ENCODE peak calls at places on chromosomes 12 and 14, in seven cellular contexts. One of them, this sample, is unnamed.

GRCh38 chr12:6092784-6093722 is 31.4 kb downstream of the VWF start:
- DNase-seq in breast epithelium: peak
- DNase-seq in uterus: peak
- DNase-seq in GM12878: no peak
- DNase-seq in stomach: peak
- DNase-seq in lower leg skin: peak
- DNase-seq in heart left ventricle: no peak
- DNase-seq in this sample: no peak

GRCh38 chr12:85672436-85672835 is 163.8 kb downstream of the RASSF9 start:
- DNase-seq in breast epithelium: no peak
- DNase-seq in uterus: no peak
- DNase-seq in GM12878: no peak
- DNase-seq in stomach: no peak
- DNase-seq in lower leg skin: no peak
- DNase-seq in heart left ventricle: no peak
- DNase-seq in this sample: no peak

GRCh38 chr12:67002711-67003110 is 266.4 kb upstream of the CAND1 start:
- DNase-seq in breast epithelium: no peak
- DNase-seq in uterus: no peak
- DNase-seq in GM12878: no peak
- DNase-seq in stomach: no peak
- DNase-seq in lower leg skin: no peak
- DNase-seq in heart left ventricle: no peak
- DNase-seq in this sample: no peak

GRCh38 chr14:104723651-104724406 is at the start of gene ADSS1:
- DNase-seq in breast epithelium: no peak
- DNase-seq in uterus: peak
- DNase-seq in GM12878: no peak
- DNase-seq in stomach: peak
- DNase-seq in lower leg skin: no peak
- DNase-seq in heart left ventricle: peak
- DNase-seq in this sample: no peak

GRCh38 chr12:76781321-76781720 is 17.4 kb downstream of the ZDHHC17 start:
- DNase-seq in breast epithelium: no peak
- DNase-seq in uterus: no peak
- DNase-seq in GM12878: no peak
- DNase-seq in stomach: no peak
- DNase-seq in lower leg skin: no peak
- DNase-seq in heart left ventricle: no peak
- DNase-seq in this sample: no peak

GRCh38 chr14:105045710-105046326 is 19.4 kb downstream of the GPR132 start:
- DNase-seq in breast epithelium: peak
- DNase-seq in uterus: peak
- DNase-seq in GM12878: no peak
- DNase-seq in stomach: peak
- DNase-seq in lower leg skin: peak
- DNase-seq in heart left ventricle: peak
- DNase-seq in this sample: no peak

GRCh38 chr12:117830471-117830870 is 138.3 kb downstream of the KSR2 start:
- DNase-seq in breast epithelium: no peak
- DNase-seq in uterus: no peak
- DNase-seq in GM12878: no peak
- DNase-seq in stomach: no peak
- DNase-seq in lower leg skin: no peak
- DNase-seq in heart left ventricle: no peak
- DNase-seq in this sample: no peak

GRCh38 chr14:104222396-104223036 is 84.1 kb downstream of the KIF26A start:
- DNase-seq in breast epithelium: no peak
- DNase-seq in uterus: no peak
- DNase-seq in GM12878: no peak
- DNase-seq in stomach: no peak
- DNase-seq in lower leg skin: no peak
- DNase-seq in heart left ventricle: no peak
- DNase-seq in this sample: no peak

GRCh38 chr12:1171657-1172056 is 180.6 kb downstream of the ERC1 start:
- DNase-seq in breast epithelium: no peak
- DNase-seq in uterus: no peak
- DNase-seq in GM12878: no peak
- DNase-seq in stomach: no peak
- DNase-seq in lower leg skin: no peak
- DNase-seq in heart left ventricle: no peak
- DNase-seq in this sample: no peak

GRCh38 chr12:62802981-62803380 is 132.0 kb downstream of the PPM1H start:
- DNase-seq in breast epithelium: no peak
- DNase-seq in uterus: no peak
- DNase-seq in GM12878: no peak
- DNase-seq in stomach: no peak
- DNase-seq in lower leg skin: no peak
- DNase-seq in heart left ventricle: no peak
- DNase-seq in this sample: no peak

GRCh38 chr14:96184737-96185136 is 19.9 kb upstream of the BDKRB2 start:
- DNase-seq in breast epithelium: no peak
- DNase-seq in uterus: no peak
- DNase-seq in GM12878: no peak
- DNase-seq in stomach: no peak
- DNase-seq in lower leg skin: no peak
- DNase-seq in heart left ventricle: no peak
- DNase-seq in this sample: no peak

GRCh38 chr14:85479306-85479705 is 50.6 kb upstream of the FLRT2 start:
- DNase-seq in breast epithelium: no peak
- DNase-seq in uterus: no peak
- DNase-seq in GM12878: no peak
- DNase-seq in stomach: no peak
- DNase-seq in lower leg skin: no peak
- DNase-seq in heart left ventricle: no peak
- DNase-seq in this sample: no peak

GRCh38 chr12:11804130-11804529 is 154.7 kb downstream of the ETV6 start:
- DNase-seq in breast epithelium: no peak
- DNase-seq in uterus: no peak
- DNase-seq in GM12878: no peak
- DNase-seq in stomach: no peak
- DNase-seq in lower leg skin: no peak
- DNase-seq in heart left ventricle: no peak
- DNase-seq in this sample: no peak

GRCh38 chr14:94904636-94905035 is 134.7 kb upstream of the GSC start:
- DNase-seq in breast epithelium: no peak
- DNase-seq in uterus: no peak
- DNase-seq in GM12878: no peak
- DNase-seq in stomach: no peak
- DNase-seq in lower leg skin: no peak
- DNase-seq in heart left ventricle: no peak
- DNase-seq in this sample: no peak

GRCh38 chr12:130956456-130957303 is 3.0 kb downstream of the ADGRD1 start:
- DNase-seq in breast epithelium: no peak
- DNase-seq in uterus: peak
- DNase-seq in GM12878: no peak
- DNase-seq in stomach: no peak
- DNase-seq in lower leg skin: no peak
- DNase-seq in heart left ventricle: no peak
- DNase-seq in this sample: no peak

GRCh38 chr12:22060261-22060660 is 14.2 kb downstream of the CMAS start:
- DNase-seq in breast epithelium: no peak
- DNase-seq in uterus: no peak
- DNase-seq in GM12878: no peak
- DNase-seq in stomach: no peak
- DNase-seq in lower leg skin: no peak
- DNase-seq in heart left ventricle: no peak
- DNase-seq in this sample: no peak

GRCh38 chr12:19288603-19289244 is 150.6 kb upstream of the AEBP2 start:
- DNase-seq in breast epithelium: no peak
- DNase-seq in uterus: no peak
- DNase-seq in GM12878: no peak
- DNase-seq in stomach: no peak
- DNase-seq in lower leg skin: no peak
- DNase-seq in heart left ventricle: no peak
- DNase-seq in this sample: no peak

GRCh38 chr14:76546426-76547221 is 170.7 kb downstream of the ESRRB start:
- DNase-seq in breast epithelium: no peak
- DNase-seq in uterus: no peak
- DNase-seq in GM12878: no peak
- DNase-seq in stomach: no peak
- DNase-seq in lower leg skin: no peak
- DNase-seq in heart left ventricle: no peak
- DNase-seq in this sample: no peak

GRCh38 chr14:90836692-90837063 is 20.4 kb upstream of the TTC7B start:
- DNase-seq in breast epithelium: no peak
- DNase-seq in uterus: peak
- DNase-seq in GM12878: no peak
- DNase-seq in stomach: no peak
- DNase-seq in lower leg skin: peak
- DNase-seq in heart left ventricle: no peak
- DNase-seq in this sample: no peak

GRCh38 chr12:11652351-11653040 is 3.0 kb downstream of the ETV6 start:
- DNase-seq in breast epithelium: no peak
- DNase-seq in uterus: peak
- DNase-seq in GM12878: peak
- DNase-seq in stomach: peak
- DNase-seq in lower leg skin: no peak
- DNase-seq in heart left ventricle: peak
- DNase-seq in this sample: no peak

DNA sequence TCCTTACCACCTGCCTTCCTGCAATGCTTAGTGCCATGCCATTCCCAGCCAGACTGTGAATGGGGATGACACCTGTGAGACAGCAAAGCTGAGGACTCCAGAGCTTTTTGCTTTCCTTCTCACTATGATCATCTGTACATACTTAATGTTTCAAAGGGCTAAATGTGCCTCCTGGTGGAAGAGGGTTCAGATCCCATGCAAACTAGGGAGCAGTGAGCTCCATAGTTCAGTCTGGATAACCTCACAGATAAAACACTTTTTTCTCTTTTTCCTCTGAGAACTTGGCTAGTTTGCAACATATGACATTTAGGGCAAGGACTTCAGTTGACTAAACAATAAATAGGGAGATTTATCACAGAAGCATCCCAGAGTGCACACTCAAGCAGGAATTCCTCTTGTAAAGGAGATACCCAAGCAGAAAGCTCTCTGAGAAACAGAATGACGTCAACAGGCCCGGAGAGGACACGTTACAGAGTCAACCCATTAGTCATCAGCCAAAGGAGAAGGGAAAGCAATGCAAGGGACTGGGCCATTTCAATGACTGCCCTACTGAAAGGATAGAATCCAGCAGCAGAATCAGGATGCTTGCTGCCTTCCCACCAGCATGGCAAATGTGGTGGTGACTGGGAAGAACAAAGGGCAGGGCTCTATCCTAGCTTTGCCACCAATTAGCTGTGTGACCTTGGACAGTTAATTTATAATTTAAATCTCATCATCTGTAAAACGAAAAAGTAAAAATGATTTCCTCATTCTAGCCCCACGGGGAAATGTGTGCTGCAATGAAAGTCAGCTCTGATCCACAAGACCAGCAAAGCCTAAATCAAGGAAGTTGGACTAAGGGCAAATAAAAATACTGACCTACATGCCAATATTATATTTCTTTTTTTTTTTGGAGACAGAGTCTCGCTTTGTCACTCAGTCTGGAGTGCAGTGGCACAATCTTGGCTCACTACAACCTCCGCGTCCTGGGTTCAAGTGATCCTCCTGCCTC is 80.9 kb upstream of the ACTN1 start:
- DNase-seq in breast epithelium: no peak
- DNase-seq in uterus: peak
- DNase-seq in GM12878: no peak
- DNase-seq in stomach: no peak
- DNase-seq in lower leg skin: no peak
- DNase-seq in heart left ventricle: no peak
- DNase-seq in this sample: no peak
- TF ChIP-seq POLR2A in breast epithelium: no peak
- TF ChIP-seq POLR2A in uterus: no peak
- TF ChIP-seq POLR2A in GM12878: no peak
- TF ChIP-seq POLR2A in stomach: no peak
- TF ChIP-seq POLR2A in lower leg skin: no peak
- TF ChIP-seq POLR2A in heart left ventricle: no peak
- TF ChIP-seq POLR2A in this sample: no peak

GRCh38 chr12:2877047-2877958 is at the start of the genes FOXM1 and RHNO1:
- DNase-seq in breast epithelium: peak
- DNase-seq in uterus: peak
- DNase-seq in GM12878: no peak
- DNase-seq in stomach: peak
- DNase-seq in lower leg skin: peak
- DNase-seq in heart left ventricle: peak
- DNase-seq in this sample: no peak
- TF ChIP-seq CTCF in breast epithelium: no peak
- TF ChIP-seq CTCF in uterus: peak
- TF ChIP-seq CTCF in GM12878: no peak
- TF ChIP-seq CTCF in stomach: no peak
- TF ChIP-seq CTCF in lower leg skin: no peak
- TF ChIP-seq CTCF in heart left ventricle: no peak
- TF ChIP-seq CTCF in this sample: no peak

DNA sequence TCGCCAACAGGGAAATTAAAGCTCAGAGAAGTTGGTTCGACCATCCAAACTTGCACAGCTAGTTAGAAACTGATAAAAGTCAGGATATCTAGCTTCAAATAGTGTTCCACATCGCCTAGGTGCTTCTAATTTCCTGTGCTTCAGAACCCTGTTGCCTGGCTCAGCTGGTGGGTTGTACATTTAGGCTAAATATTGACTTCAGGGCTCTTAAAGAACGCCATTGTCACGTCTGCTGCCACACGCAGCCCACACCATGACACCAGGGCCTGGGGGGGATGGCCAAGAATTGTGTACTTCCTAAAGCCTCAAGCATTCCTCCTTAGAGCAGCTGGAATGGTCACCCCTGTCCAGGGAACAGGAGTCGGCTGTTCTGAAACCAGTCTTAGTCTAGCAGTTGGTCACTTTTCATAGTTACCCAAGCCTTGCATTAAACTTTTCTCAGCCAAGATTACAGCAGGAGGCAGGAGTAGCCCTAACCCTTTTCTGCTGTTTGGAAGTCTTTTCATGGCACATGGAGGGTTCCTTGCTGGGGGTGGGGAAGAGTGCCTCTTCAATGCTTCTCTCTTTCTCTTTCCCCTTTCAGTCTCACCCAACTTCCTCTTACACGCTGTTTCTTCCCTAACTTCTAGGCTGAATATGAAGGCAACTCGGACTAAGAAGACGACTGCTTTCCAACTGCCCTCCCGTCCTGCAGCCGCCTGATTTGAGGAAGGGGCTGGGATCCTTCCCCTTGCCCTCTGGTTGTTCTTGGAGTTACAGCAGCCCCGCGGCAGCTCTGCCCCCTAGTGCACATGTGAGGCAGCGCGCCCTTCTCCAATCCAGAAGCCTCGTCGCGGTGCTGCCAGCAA is 17.1 kb downstream of the FOS start:
- DNase-seq in breast epithelium: peak
- DNase-seq in uterus: peak
- DNase-seq in GM12878: no peak
- DNase-seq in stomach: peak
- DNase-seq in lower leg skin: peak
- DNase-seq in heart left ventricle: peak
- DNase-seq in this sample: no peak
- TF ChIP-seq POLR2A in breast epithelium: peak
- TF ChIP-seq POLR2A in uterus: peak
- TF ChIP-seq POLR2A in GM12878: no peak
- TF ChIP-seq POLR2A in stomach: no peak
- TF ChIP-seq POLR2A in lower leg skin: no peak
- TF ChIP-seq POLR2A in heart left ventricle: no peak
- TF ChIP-seq POLR2A in this sample: no peak

DNA sequence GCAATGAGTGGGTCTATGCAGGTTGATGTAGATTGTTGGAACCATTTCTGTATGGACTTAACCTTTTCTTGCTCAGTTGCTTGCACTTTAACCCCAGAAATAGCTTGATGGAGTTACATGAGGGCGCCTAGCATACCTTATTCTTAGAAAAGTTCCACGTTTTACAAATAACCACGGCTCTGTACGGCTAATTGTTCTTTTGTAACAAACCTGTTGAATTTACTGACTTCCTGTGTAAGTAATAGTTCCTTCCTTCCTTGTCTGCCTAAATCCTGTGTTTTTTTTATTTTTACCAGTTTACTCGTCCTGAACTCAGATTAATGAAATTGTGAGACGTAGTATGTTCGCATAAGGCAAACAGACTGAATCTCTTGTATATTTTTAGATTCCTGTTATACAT is 106.2 kb downstream of the FGD4 start:
- DNase-seq in breast epithelium: no peak
- DNase-seq in uterus: no peak
- DNase-seq in GM12878: no peak
- DNase-seq in stomach: no peak
- DNase-seq in lower leg skin: no peak
- DNase-seq in heart left ventricle: no peak
- DNase-seq in this sample: no peak
- TF ChIP-seq CTCF in breast epithelium: no peak
- TF ChIP-seq CTCF in uterus: no peak
- TF ChIP-seq CTCF in GM12878: no peak
- TF ChIP-seq CTCF in stomach: no peak
- TF ChIP-seq CTCF in lower leg skin: no peak
- TF ChIP-seq CTCF in heart left ventricle: no peak
- TF ChIP-seq CTCF in this sample: no peak